ENCODE peak calls at places on chromosomes 7 and 10, in seven cellular contexts. One of them, this sample, is unnamed. For H3K9me2, the result is how much of the 10 kb centered on the place peaks cover.

GRCh38 chr10:132232981-132233380 is 46.2 kb downstream of the DPYSL4 start:
- DNase-seq in PC-9: no peak
- DNase-seq in hepatocyte: no peak
- DNase-seq in GM23338: no peak
- DNase-seq in PC-3: no peak
- DNase-seq in MM.1S: no peak
- DNase-seq in HCT116: no peak
- DNase-seq in this sample: no peak

GRCh38 chr10:45420453-45421192 is 46.6 kb downstream of the ALOX5 start:
- DNase-seq in PC-9: peak
- DNase-seq in hepatocyte: no peak
- DNase-seq in GM23338: no peak
- DNase-seq in PC-3: peak
- DNase-seq in MM.1S: peak
- DNase-seq in HCT116: no peak
- DNase-seq in this sample: peak

GRCh38 chr7:23955145-23955544 is 245.1 kb downstream of the STK31 start:
- DNase-seq in PC-9: no peak
- DNase-seq in hepatocyte: no peak
- DNase-seq in GM23338: no peak
- DNase-seq in PC-3: peak
- DNase-seq in MM.1S: no peak
- DNase-seq in HCT116: no peak
- DNase-seq in this sample: no peak

GRCh38 chr7:25857376-25858067 is 294.5 kb upstream of the NFE2L3 start:
- DNase-seq in PC-9: no peak
- DNase-seq in hepatocyte: peak
- DNase-seq in GM23338: peak
- DNase-seq in PC-3: peak
- DNase-seq in MM.1S: no peak
- DNase-seq in HCT116: no peak
- DNase-seq in this sample: peak

GRCh38 chr10:127033116-127033515 is 127.9 kb downstream of the DOCK1 start:
- DNase-seq in PC-9: no peak
- DNase-seq in hepatocyte: no peak
- DNase-seq in GM23338: no peak
- DNase-seq in PC-3: no peak
- DNase-seq in MM.1S: no peak
- DNase-seq in HCT116: no peak
- DNase-seq in this sample: no peak

GRCh38 chr7:128830231-128831177 is at the start of gene FLNC:
- DNase-seq in PC-9: peak
- DNase-seq in hepatocyte: peak
- DNase-seq in GM23338: peak
- DNase-seq in PC-3: peak
- DNase-seq in MM.1S: no peak
- DNase-seq in HCT116: no peak
- DNase-seq in this sample: peak

GRCh38 chr10:78277734-78278404 is 244.2 kb downstream of the RPS24 start:
- DNase-seq in PC-9: no peak
- DNase-seq in hepatocyte: peak
- DNase-seq in GM23338: no peak
- DNase-seq in PC-3: peak
- DNase-seq in MM.1S: no peak
- DNase-seq in HCT116: no peak
- DNase-seq in this sample: peak

GRCh38 chr10:69486922-69487730 is 35.9 kb downstream of the TSPAN15 start:
- DNase-seq in PC-9: no peak
- DNase-seq in hepatocyte: no peak
- DNase-seq in GM23338: no peak
- DNase-seq in PC-3: no peak
- DNase-seq in MM.1S: no peak
- DNase-seq in HCT116: no peak
- DNase-seq in this sample: no peak

GRCh38 chr10:61995093-61995492 is 93.6 kb downstream of the ARID5B start:
- DNase-seq in PC-9: no peak
- DNase-seq in hepatocyte: no peak
- DNase-seq in GM23338: no peak
- DNase-seq in PC-3: no peak
- DNase-seq in MM.1S: no peak
- DNase-seq in HCT116: no peak
- DNase-seq in this sample: no peak

GRCh38 chr10:126917975-126918908 is 13.0 kb downstream of the DOCK1 start:
- DNase-seq in PC-9: no peak
- DNase-seq in hepatocyte: no peak
- DNase-seq in GM23338: no peak
- DNase-seq in PC-3: no peak
- DNase-seq in MM.1S: no peak
- DNase-seq in HCT116: no peak
- DNase-seq in this sample: no peak

GRCh38 chr10:16519908-16520861 is 1.5 kb downstream of the C1QL3 start:
- DNase-seq in PC-9: no peak
- DNase-seq in hepatocyte: peak
- DNase-seq in GM23338: peak
- DNase-seq in PC-3: no peak
- DNase-seq in MM.1S: no peak
- DNase-seq in HCT116: no peak
- DNase-seq in this sample: peak

GRCh38 chr7:21365866-21366624 is 61.8 kb upstream of the SP4 start:
- DNase-seq in PC-9: peak
- DNase-seq in hepatocyte: peak
- DNase-seq in GM23338: no peak
- DNase-seq in PC-3: peak
- DNase-seq in MM.1S: no peak
- DNase-seq in HCT116: peak
- DNase-seq in this sample: peak

GRCh38 chr7:64997927-64998391 is 7.1 kb upstream of the ZNF117 start:
- DNase-seq in PC-9: peak
- DNase-seq in hepatocyte: no peak
- DNase-seq in GM23338: peak
- DNase-seq in PC-3: peak
- DNase-seq in MM.1S: no peak
- DNase-seq in HCT116: no peak
- DNase-seq in this sample: peak

GRCh38 chr10:97427571-97428179 is 1.7 kb downstream of the PGAM1 start:
- DNase-seq in PC-9: peak
- DNase-seq in hepatocyte: peak
- DNase-seq in GM23338: peak
- DNase-seq in PC-3: no peak
- DNase-seq in MM.1S: no peak
- DNase-seq in HCT116: no peak
- DNase-seq in this sample: peak

GRCh38 chr10:102410427-102411073 is 8.0 kb downstream of the PSD start:
- DNase-seq in PC-9: no peak
- DNase-seq in hepatocyte: peak
- DNase-seq in GM23338: peak
- DNase-seq in PC-3: no peak
- DNase-seq in MM.1S: no peak
- DNase-seq in HCT116: no peak
- DNase-seq in this sample: peak
- TF ChIP-seq EZH2 in PC-9: no peak
- TF ChIP-seq EZH2 in hepatocyte: no peak
- TF ChIP-seq EZH2 in GM23338: no peak
- TF ChIP-seq EZH2 in PC-3: no peak
- TF ChIP-seq EZH2 in MM.1S: no peak
- TF ChIP-seq EZH2 in HCT116: no peak
- TF ChIP-seq EZH2 in this sample: no peak

GRCh38 chr7:111954474-111955311 is 251.5 kb downstream of the DOCK4 start:
- DNase-seq in PC-9: no peak
- DNase-seq in hepatocyte: no peak
- DNase-seq in GM23338: no peak
- DNase-seq in PC-3: no peak
- DNase-seq in MM.1S: no peak
- DNase-seq in HCT116: no peak
- DNase-seq in this sample: no peak

GRCh38 chr7:111954056-111954455 is 252.1 kb downstream of the DOCK4 start:
- DNase-seq in PC-9: no peak
- DNase-seq in hepatocyte: no peak
- DNase-seq in GM23338: no peak
- DNase-seq in PC-3: no peak
- DNase-seq in MM.1S: no peak
- DNase-seq in HCT116: no peak
- DNase-seq in this sample: no peak

GRCh38 chr7:111953611-111954010 is 252.6 kb downstream of the DOCK4 start:
- DNase-seq in PC-9: no peak
- DNase-seq in hepatocyte: no peak
- DNase-seq in GM23338: peak
- DNase-seq in PC-3: peak
- DNase-seq in MM.1S: peak
- DNase-seq in HCT116: no peak
- DNase-seq in this sample: peak

DNA sequence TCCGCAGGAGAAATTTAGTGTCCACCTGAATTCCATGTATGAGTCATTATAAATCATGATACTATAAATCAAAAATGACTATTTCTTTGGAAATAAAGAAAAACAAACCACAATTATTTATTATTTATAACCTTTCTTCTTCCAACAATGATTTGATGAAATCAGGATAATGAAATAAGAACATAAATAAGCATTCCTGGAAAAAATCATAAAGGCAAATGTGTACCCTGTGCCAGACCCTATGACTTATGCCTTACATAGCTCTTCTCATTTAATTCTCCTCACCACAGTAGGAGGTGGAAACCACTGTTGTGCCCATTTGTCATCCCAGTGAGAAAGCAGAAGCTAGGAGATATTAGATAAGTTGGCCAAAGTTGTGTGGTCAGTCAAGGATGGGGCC is 255.2 kb downstream of the DOCK4 start:
- DNase-seq in PC-9: no peak
- DNase-seq in hepatocyte: no peak
- DNase-seq in GM23338: no peak
- DNase-seq in PC-3: peak
- DNase-seq in MM.1S: no peak
- DNase-seq in HCT116: no peak
- DNase-seq in this sample: no peak
- H3K9me2 ChIP-seq in PC-9: under half
- H3K9me2 ChIP-seq in hepatocyte: under half
- H3K9me2 ChIP-seq in GM23338: under half
- H3K9me2 ChIP-seq in PC-3: under half
- H3K9me2 ChIP-seq in MM.1S: under half
- H3K9me2 ChIP-seq in HCT116: under half
- H3K9me2 ChIP-seq in this sample: under half

GRCh38 chr7:4236389-4236788 is 445.7 kb upstream of the FOXK1 start:
- DNase-seq in PC-9: no peak
- DNase-seq in hepatocyte: no peak
- DNase-seq in GM23338: no peak
- DNase-seq in PC-3: no peak
- DNase-seq in MM.1S: no peak
- DNase-seq in HCT116: no peak
- DNase-seq in this sample: no peak
- TF ChIP-seq EZH2 in PC-9: no peak
- TF ChIP-seq EZH2 in hepatocyte: no peak
- TF ChIP-seq EZH2 in GM23338: no peak
- TF ChIP-seq EZH2 in PC-3: no peak
- TF ChIP-seq EZH2 in MM.1S: no peak
- TF ChIP-seq EZH2 in HCT116: no peak
- TF ChIP-seq EZH2 in this sample: no peak

GRCh38 chr10:72267819-72268404 is 5.8 kb upstream of the DDIT4 start:
- DNase-seq in PC-9: no peak
- DNase-seq in hepatocyte: no peak
- DNase-seq in GM23338: peak
- DNase-seq in PC-3: no peak
- DNase-seq in MM.1S: no peak
- DNase-seq in HCT116: no peak
- DNase-seq in this sample: no peak
- H3K9me2 ChIP-seq in PC-9: under half
- H3K9me2 ChIP-seq in hepatocyte: under half
- H3K9me2 ChIP-seq in GM23338: under half
- H3K9me2 ChIP-seq in PC-3: under half
- H3K9me2 ChIP-seq in MM.1S: under half
- H3K9me2 ChIP-seq in HCT116: under half
- H3K9me2 ChIP-seq in this sample: under half

GRCh38 chr7:100627238-100627549 is 14.2 kb downstream of the TFR2 start:
- DNase-seq in PC-9: no peak
- DNase-seq in hepatocyte: no peak
- DNase-seq in GM23338: no peak
- DNase-seq in PC-3: no peak
- DNase-seq in MM.1S: no peak
- DNase-seq in HCT116: no peak
- DNase-seq in this sample: no peak

GRCh38 chr7:100630066-100630465 is 11.3 kb downstream of the TFR2 start:
- DNase-seq in PC-9: no peak
- DNase-seq in hepatocyte: no peak
- DNase-seq in GM23338: no peak
- DNase-seq in PC-3: no peak
- DNase-seq in MM.1S: no peak
- DNase-seq in HCT116: no peak
- DNase-seq in this sample: no peak

GRCh38 chr7:100629117-100629711 is 12.1 kb downstream of the TFR2 start:
- DNase-seq in PC-9: peak
- DNase-seq in hepatocyte: no peak
- DNase-seq in GM23338: peak
- DNase-seq in PC-3: peak
- DNase-seq in MM.1S: peak
- DNase-seq in HCT116: peak
- DNase-seq in this sample: peak

GRCh38 chr7:100632951-100633717 is 8.2 kb downstream of the TFR2 start:
- DNase-seq in PC-9: peak
- DNase-seq in hepatocyte: peak
- DNase-seq in GM23338: peak
- DNase-seq in PC-3: peak
- DNase-seq in MM.1S: no peak
- DNase-seq in HCT116: no peak
- DNase-seq in this sample: peak
- TF ChIP-seq EZH2 in PC-9: no peak
- TF ChIP-seq EZH2 in hepatocyte: peak
- TF ChIP-seq EZH2 in GM23338: no peak
- TF ChIP-seq EZH2 in PC-3: no peak
- TF ChIP-seq EZH2 in MM.1S: peak
- TF ChIP-seq EZH2 in HCT116: no peak
- TF ChIP-seq EZH2 in this sample: peak

GRCh38 chr7:153840861-153841260 is 211.3 kb upstream of the DPP6 start:
- DNase-seq in PC-9: no peak
- DNase-seq in hepatocyte: no peak
- DNase-seq in GM23338: no peak
- DNase-seq in PC-3: no peak
- DNase-seq in MM.1S: peak
- DNase-seq in HCT116: no peak
- DNase-seq in this sample: no peak
- H3K9me2 ChIP-seq in PC-9: under half
- H3K9me2 ChIP-seq in hepatocyte: under half
- H3K9me2 ChIP-seq in GM23338: under half
- H3K9me2 ChIP-seq in PC-3: under half
- H3K9me2 ChIP-seq in MM.1S: under half
- H3K9me2 ChIP-seq in HCT116: under half
- H3K9me2 ChIP-seq in this sample: under half

DNA sequence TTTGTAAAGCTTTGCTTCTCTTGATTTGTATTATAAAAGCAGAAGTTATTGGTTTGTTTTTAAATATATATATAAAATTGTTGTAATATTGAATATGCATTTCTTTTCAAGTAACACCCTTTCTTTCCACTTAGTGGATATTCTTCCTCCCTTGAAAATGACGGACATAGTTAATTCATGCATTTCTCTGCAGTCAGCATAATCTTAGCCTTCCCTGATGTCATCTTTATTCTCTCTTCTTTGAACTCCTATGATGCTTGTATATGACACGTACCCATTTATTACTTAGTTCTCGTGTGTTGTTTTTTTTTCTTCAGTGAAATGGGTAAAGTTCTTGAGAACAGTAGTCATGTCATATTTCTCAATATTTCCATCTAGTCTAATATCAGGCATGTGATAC is 191.2 kb downstream of the MDFIC start:
- DNase-seq in PC-9: no peak
- DNase-seq in hepatocyte: no peak
- DNase-seq in GM23338: no peak
- DNase-seq in PC-3: no peak
- DNase-seq in MM.1S: no peak
- DNase-seq in HCT116: no peak
- DNase-seq in this sample: no peak
- TF ChIP-seq EZH2 in PC-9: no peak
- TF ChIP-seq EZH2 in hepatocyte: no peak
- TF ChIP-seq EZH2 in GM23338: no peak
- TF ChIP-seq EZH2 in PC-3: no peak
- TF ChIP-seq EZH2 in MM.1S: no peak
- TF ChIP-seq EZH2 in HCT116: no peak
- TF ChIP-seq EZH2 in this sample: no peak